ENCODE peak calls at places on chromosome 14, in six cellular contexts. C, I, G, D, V and N are unnamed samples. For H3K4me1, the result is how much of the 10 kb centered on the place peaks cover.

GRCh38 chr14:51478241-51478640 is 173.5 kb upstream of the FRMD6 start:
- DNase-seq in D (no peak), G (no peak), I (no peak), V (no peak), C (no peak), N (no peak)

GRCh38 chr14:28762949-28763313 is 3.7 kb upstream of the FOXG1 start:
- DNase-seq in I (no peak), G (no peak), V (no peak), C (no peak), D (no peak), N (no peak)

GRCh38 chr14:50347521-50347920 is 35.4 kb downstream of the DMAC2L start:
- DNase-seq in D (no peak), G (no peak), I (no peak), V (no peak), C (peak), N (no peak)

GRCh38 chr14:60724080-60724618 is at the start of gene SIX4:
- DNase-seq in G (peak), C (peak), V (peak), I (peak), D (peak), N (peak)

GRCh38 chr14:95545769-95546168 is 10.9 kb downstream of the GLRX5 start:
- DNase-seq in I (no peak), D (no peak), G (peak), C (peak), V (no peak), N (no peak)

GRCh38 chr14:52369305-52369781 is 55.2 kb downstream of the PTGER2 start:
- DNase-seq in V (no peak), D (no peak), C (peak), G (no peak), I (no peak), N (no peak)

GRCh38 chr14:103641181-103641580 is 12.2 kb downstream of the KLC1 start:
- DNase-seq in V (no peak), D (no peak), I (no peak), G (no peak), C (no peak), N (no peak)

GRCh38 chr14:64721391-64721791 is 17.2 kb downstream of the PLEKHG3 start:
- DNase-seq in G (no peak), D (peak), V (peak), I (no peak), C (peak), N (no peak)

GRCh38 chr14:68650403-68650994 is 142.4 kb downstream of the ZFP36L1 start:
- DNase-seq in I (no peak), D (peak), C (peak), V (no peak), G (no peak), N (no peak)

GRCh38 chr14:54692261-54692861 is 125.4 kb downstream of the SAMD4A start:
- DNase-seq in D (no peak), C (peak), V (no peak), I (no peak), G (no peak), N (no peak)

GRCh38 chr14:54697806-54698205 is 130.9 kb downstream of the SAMD4A start:
- DNase-seq in D (no peak), I (no peak), G (no peak), V (no peak), C (no peak), N (no peak)

GRCh38 chr14:54693761-54694160 is 126.8 kb downstream of the SAMD4A start:
- DNase-seq in D (no peak), I (no peak), G (no peak), V (no peak), C (no peak), N (no peak)

GRCh38 chr14:54696998-54697397 is 130.1 kb downstream of the SAMD4A start:
- DNase-seq in V (no peak), I (no peak), D (no peak), G (no peak), C (no peak), N (no peak)

GRCh38 chr14:54695196-54695595 is 128.3 kb downstream of the SAMD4A start:
- DNase-seq in C (no peak), V (no peak), I (no peak), D (no peak), G (no peak), N (no peak)
- H3K4me1 ChIP-seq in C (half or more), V (under half), I (under half), D (under half), G (under half), N (half or more)

DNA sequence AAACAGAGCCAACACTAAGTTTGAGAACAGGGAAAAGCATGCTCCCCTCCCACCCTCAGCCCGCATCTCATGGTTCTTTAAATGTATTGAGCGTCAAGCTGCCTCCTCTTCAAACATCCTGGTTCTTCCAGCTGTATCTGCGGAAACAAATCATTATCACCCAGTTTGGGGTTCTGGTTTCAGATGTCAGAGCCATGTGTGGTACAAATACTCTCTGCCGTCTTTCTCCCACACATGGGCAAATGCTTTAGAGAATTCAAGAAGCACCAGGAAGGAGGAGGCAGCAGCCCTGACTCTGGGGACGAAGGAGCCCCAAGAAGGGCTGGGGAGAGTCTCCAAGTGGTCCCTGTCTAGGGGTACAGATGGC is 29.2 kb downstream of the JDP2 start:
- DNase-seq in D (no peak), G (no peak), I (no peak), V (no peak), C (no peak), N (no peak)
- H3K4me1 ChIP-seq in D (under half), G (under half), I (under half), V (under half), C (under half), N (half or more)

DNA sequence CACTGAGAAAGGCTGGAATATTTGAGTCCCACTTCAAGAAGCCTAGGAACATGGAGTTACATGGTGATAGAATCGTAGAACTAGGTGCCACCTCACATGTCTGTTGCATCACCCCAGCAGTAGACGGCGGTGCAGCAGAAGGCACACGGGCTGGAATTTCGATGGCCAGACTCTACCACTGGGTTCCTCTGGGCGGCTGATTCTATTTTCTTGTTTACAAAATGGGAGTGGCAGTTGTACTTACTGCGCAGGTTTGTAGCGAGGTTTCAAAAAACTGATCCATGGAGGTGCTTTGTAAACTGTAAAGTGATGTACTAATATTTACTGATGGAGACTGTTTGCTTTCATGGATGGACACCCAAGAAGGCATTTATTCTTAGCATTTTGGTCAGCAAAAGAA is 45.7 kb downstream of the WDR20 start:
- DNase-seq in C (no peak), V (no peak), I (no peak), D (peak), G (no peak), N (no peak)
- H3K4me1 ChIP-seq in C (under half), V (under half), I (under half), D (under half), G (half or more), N (half or more)

GRCh38 chr14:105999361-106000028 is 473.1 kb downstream of the TMEM121 start:
- DNase-seq in G (peak), D (peak), V (no peak), C (no peak), I (peak), N (no peak)
- H3K4me1 ChIP-seq in G (under half), D (under half), V (under half), C (under half), I (under half), N (under half)

DNA sequence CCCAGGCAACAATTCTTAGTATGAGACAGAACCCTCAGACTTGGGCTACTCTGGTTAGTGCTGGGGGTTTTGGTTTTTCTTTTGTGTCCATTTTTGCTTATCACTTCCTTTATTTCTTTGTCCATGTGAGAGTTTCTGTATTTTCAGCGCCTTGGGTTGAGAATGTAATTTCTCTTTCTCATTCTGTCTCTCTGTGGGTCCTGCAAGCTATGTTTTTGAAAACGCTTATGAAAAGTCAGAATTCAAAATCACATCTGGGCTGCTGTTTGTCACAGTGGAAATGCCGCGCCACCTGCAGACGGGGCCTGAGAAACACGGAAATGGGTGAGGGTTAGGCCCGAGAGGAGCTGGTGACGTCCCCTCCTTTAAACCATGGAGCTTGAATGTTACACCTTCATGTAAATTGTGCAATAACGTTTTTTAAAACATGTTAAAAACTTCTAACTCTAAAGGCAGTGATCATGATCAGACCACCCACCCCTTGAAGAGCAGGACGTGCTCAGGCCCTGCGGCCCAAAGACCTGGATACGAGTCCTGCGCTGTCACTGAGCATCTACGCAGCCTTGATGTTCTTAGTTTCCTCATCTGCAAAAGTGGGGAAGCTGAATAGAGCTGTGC is 26.1 kb downstream of the JDP2 start:
- DNase-seq in G (no peak), D (no peak), V (no peak), C (no peak), I (no peak), N (no peak)
- H3K4me1 ChIP-seq in G (under half), D (under half), V (under half), C (under half), I (half or more), N (half or more)

GRCh38 chr14:72932893-72933292 is 6.6 kb downstream of the DCAF4 start:
- DNase-seq in C (no peak), I (no peak), D (no peak), V (no peak), G (no peak), N (no peak)

GRCh38 chr14:72928872-72929271 is 2.6 kb downstream of the DCAF4 start:
- DNase-seq in D (no peak), G (no peak), V (no peak), I (no peak), C (no peak), N (no peak)

GRCh38 chr14:72926292-72927028 is at the start of gene DCAF4:
- DNase-seq in C (peak), V (peak), D (peak), G (peak), I (peak), N (peak)

GRCh38 chr14:72925815-72926291 is 411 bp upstream of the DCAF4 start:
- DNase-seq in V (no peak), G (no peak), C (no peak), I (no peak), D (no peak), N (no peak)

GRCh38 chr14:72929316-72930080 is 3.2 kb downstream of the DCAF4 start:
- DNase-seq in V (no peak), C (no peak), I (no peak), G (no peak), D (no peak), N (no peak)
- H3K4me1 ChIP-seq in V (under half), C (under half), I (under half), G (under half), D (under half), N (under half)

GRCh38 chr14:104694475-104694950 is 5.1 kb downstream of the INF2 start:
- DNase-seq in C (no peak), I (no peak), D (no peak), G (no peak), V (no peak), N (no peak)
- H3K4me1 ChIP-seq in C (under half), I (half or more), D (under half), G (under half), V (under half), N (under half)

GRCh38 chr14:99667821-99668220 is 16.3 kb upstream of the CYP46A1 start:
- DNase-seq in V (no peak), I (peak), D (no peak), G (no peak), C (no peak), N (no peak)

GRCh38 chr14:99667045-99667444 is 17.1 kb upstream of the CYP46A1 start:
- DNase-seq in D (no peak), C (no peak), G (no peak), V (no peak), I (no peak), N (no peak)

GRCh38 chr14:99666533-99666932 is 17.6 kb upstream of the CYP46A1 start:
- DNase-seq in I (peak), C (no peak), D (no peak), G (no peak), V (no peak), N (no peak)

GRCh38 chr14:99668998-99669314 is 15.1 kb upstream of the CYP46A1 start:
- DNase-seq in I (peak), V (no peak), G (no peak), D (no peak), C (no peak), N (no peak)

GRCh38 chr14:99668307-99668997 is 15.6 kb upstream of the CYP46A1 start:
- DNase-seq in V (no peak), C (no peak), D (no peak), I (peak), G (no peak), N (no peak)
- H3K4me1 ChIP-seq in V (under half), C (under half), D (under half), I (under half), G (under half), N (under half)